ENCODE peak calls at places on chromosomes 16 and 17, in ten cellular contexts. U is BE2C, Z is cardiac fibroblast, X is kidney epithelial cell, L is AG10803, F is transverse colon, I is RWPE2, J is HFF-Myc, O is neural crest cell, V is fibroblast of pulmonary artery. E is an unnamed sample.

GRCh38 chr17:78307887-78308633 is 51.8 kb downstream of the SOCS3 start:
- DNase-seq in U (peak), Z (no peak), X (no peak), L (no peak), F (no peak), I (no peak), J (no peak), O (no peak), V (no peak), E (no peak)

GRCh38 chr16:13767215-13767614 is 152.7 kb upstream of the ERCC4 start:
- DNase-seq in U (no peak), Z (peak), X (peak), L (no peak), F (no peak), I (no peak), J (no peak), O (no peak), V (no peak), E (peak)

GRCh38 chr17:11330871-11331270 is 89.9 kb downstream of the SHISA6 start:
- DNase-seq in U (no peak), Z (peak), X (peak), L (peak), F (no peak), I (no peak), J (no peak), O (no peak), V (no peak), E (peak)

GRCh38 chr16:17273142-17273561 is 197.6 kb downstream of the XYLT1 start:
- DNase-seq in U (no peak), Z (peak), X (peak), L (peak), F (no peak), I (no peak), J (peak), O (no peak), V (peak), E (peak)

GRCh38 chr17:18191071-18191667 is 7.5 kb downstream of the ALKBH5 start:
- DNase-seq in U (no peak), Z (peak), X (no peak), L (no peak), F (no peak), I (no peak), J (no peak), O (no peak), V (peak), E (peak)

GRCh38 chr16:57723170-57723569 is 12.4 kb upstream of the KATNB1 start:
- DNase-seq in U (no peak), Z (peak), X (no peak), L (no peak), F (no peak), I (no peak), J (no peak), O (peak), V (peak), E (peak)

GRCh38 chr16:53766304-53767016 is 62.5 kb downstream of the FTO start:
- DNase-seq in U (no peak), Z (peak), X (no peak), L (no peak), F (no peak), I (no peak), J (no peak), O (no peak), V (peak), E (peak)

GRCh38 chr16:48498761-48499600 is 111.0 kb downstream of the N4BP1 start:
- DNase-seq in U (no peak), Z (peak), X (no peak), L (peak), F (peak), I (no peak), J (peak), O (no peak), V (peak), E (peak)

GRCh38 chr17:42673266-42673884 is 3.4 kb downstream of the PLEKHH3 start:
- DNase-seq in U (no peak), Z (no peak), X (no peak), L (no peak), F (no peak), I (no peak), J (no peak), O (no peak), V (no peak), E (no peak)

GRCh38 chr17:42672038-42672437 is 4.8 kb downstream of the PLEKHH3 start:
- DNase-seq in U (no peak), Z (no peak), X (no peak), L (no peak), F (no peak), I (peak), J (no peak), O (no peak), V (no peak), E (no peak)

GRCh38 chr17:42669705-42670198 is 7.0 kb downstream of the PLEKHH3 start:
- DNase-seq in U (no peak), Z (no peak), X (no peak), L (no peak), F (no peak), I (no peak), J (no peak), O (no peak), V (no peak), E (no peak)

GRCh38 chr17:42670199-42670924 is 6.4 kb downstream of the PLEKHH3 start:
- DNase-seq in U (no peak), Z (no peak), X (no peak), L (no peak), F (no peak), I (no peak), J (no peak), O (no peak), V (no peak), E (peak)

DNA sequence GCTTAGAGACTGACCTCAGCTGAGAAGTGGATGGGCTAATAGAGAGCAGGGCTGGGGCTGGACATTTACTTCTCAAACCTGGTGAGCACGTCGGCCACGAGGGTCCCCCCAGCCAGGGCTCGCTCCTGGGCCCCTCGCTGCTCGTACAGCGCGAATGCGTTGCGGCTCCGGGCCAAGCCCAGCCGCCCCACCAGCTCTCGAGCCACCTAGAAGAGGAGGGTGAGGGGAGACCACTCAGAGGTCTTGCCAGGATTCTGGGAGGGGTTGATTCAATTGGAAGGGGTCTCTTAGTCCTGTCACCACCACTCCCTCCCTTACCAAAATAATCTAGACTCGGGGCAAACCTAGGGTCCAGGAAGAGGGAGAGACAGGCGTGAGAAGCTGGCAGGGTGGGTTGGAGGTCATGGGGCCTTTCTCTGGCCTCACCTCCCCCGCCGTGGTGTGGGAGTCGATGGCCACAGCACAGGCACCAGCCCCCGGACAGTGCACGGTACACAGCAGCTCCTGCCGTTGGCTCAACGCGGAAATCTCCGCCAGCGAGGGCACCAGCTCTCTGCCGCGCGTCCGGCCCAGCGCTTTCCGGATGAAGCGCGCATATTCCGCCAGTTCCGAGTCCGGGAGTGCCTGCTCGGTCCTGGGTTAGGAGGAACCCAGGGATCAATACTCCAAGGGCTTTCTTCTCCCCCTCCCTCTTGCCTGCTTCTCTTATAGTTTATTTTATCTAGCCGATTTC is 5.7 kb downstream of the PLEKHH3 start:
- DNase-seq in U (no peak), Z (no peak), X (no peak), L (no peak), F (no peak), I (no peak), J (no peak), O (no peak), V (no peak), E (no peak)
- TF ChIP-seq CTCF in U (no peak), Z (no peak), X (no peak), L (no peak), F (no peak), I (no peak), J (no peak), O (no peak), V (no peak), E (no peak)

GRCh38 chr16:78396673-78397072 is 297.2 kb downstream of the WWOX start:
- DNase-seq in U (no peak), Z (no peak), X (no peak), L (no peak), F (no peak), I (no peak), J (no peak), O (no peak), V (no peak), E (no peak)

GRCh38 chr16:78395035-78395434 is 295.6 kb downstream of the WWOX start:
- DNase-seq in U (no peak), Z (no peak), X (no peak), L (no peak), F (no peak), I (no peak), J (no peak), O (no peak), V (no peak), E (no peak)

GRCh38 chr16:78390828-78391227 is 291.4 kb downstream of the WWOX start:
- DNase-seq in U (no peak), Z (no peak), X (no peak), L (no peak), F (no peak), I (no peak), J (no peak), O (no peak), V (no peak), E (no peak)

GRCh38 chr16:78392585-78393195 is 293.2 kb downstream of the WWOX start:
- DNase-seq in U (no peak), Z (no peak), X (no peak), L (no peak), F (no peak), I (no peak), J (no peak), O (no peak), V (no peak), E (no peak)

DNA sequence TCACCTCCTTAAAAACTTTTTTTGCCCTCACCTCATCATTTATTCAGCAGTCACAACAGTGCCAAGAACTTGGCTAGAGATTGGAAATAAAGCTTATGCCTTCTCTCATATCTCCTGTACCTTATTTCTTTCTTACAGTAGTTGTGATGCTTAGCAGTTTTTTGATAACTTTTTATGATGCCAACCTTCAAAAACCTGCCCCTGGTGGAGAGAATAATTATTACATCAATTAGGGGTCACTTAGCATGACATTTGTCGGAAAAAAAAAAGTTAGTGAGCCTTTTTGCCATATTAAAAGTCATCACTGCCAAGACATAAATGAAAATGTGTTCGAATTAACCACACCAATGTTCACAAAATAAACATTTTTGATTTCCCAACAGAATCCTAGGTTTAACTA is 296.6 kb downstream of the WWOX start:
- DNase-seq in U (no peak), Z (no peak), X (no peak), L (no peak), F (no peak), I (no peak), J (no peak), O (no peak), V (no peak), E (no peak)
- TF ChIP-seq CTCF in U (peak), Z (peak), X (peak), L (no peak), F (peak), I (peak), J (no peak), O (peak), V (peak), E (no peak)

DNA sequence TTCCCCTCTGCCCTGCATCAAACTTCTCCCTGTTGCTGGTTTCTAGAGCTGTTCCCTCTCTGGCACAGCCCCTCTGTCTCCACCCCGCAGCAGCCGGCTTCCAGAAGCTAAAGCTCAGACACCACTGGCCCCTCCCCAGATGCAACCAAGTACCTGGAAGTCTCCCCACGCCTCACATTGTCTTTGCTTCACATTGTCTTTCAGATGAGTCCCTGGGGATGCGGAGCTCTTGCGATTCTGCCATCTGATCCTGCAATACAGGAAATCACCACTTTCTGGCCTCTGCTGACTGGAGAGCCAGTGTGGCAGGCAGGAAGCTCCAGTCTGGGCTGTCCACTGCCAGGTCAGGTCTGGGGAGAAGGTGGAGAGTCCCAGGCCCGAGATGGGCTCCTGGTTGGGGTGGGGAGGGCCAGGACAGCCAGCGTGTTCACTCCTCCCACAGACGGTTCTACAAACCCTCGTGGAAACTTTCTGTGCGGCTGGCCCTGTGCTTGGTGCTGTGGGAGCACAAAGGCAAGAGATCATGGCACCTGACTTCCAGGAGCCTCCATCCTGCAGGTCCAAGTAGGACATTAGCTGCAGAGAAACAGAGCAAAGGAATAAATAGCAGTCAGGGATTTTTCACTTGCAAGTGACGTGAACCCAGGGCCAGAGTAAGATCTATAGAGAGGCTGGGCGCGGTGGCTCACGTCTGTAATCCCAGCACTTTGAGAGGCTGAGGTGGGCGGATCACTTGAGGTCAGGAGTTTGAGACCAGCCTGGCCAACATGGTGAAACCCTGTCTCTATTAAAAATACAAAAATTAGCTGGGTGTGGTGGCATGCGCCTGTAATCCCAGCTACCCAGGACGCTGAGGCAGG is 47.9 kb upstream of the MAP3K14 start:
- DNase-seq in U (peak), Z (peak), X (no peak), L (peak), F (no peak), I (peak), J (no peak), O (no peak), V (peak), E (peak)
- TF ChIP-seq CTCF in U (peak), Z (no peak), X (no peak), L (peak), F (no peak), I (no peak), J (no peak), O (no peak), V (no peak), E (peak)

GRCh38 chr17:44581868-44582267 is 24.6 kb downstream of the FZD2 start:
- DNase-seq in U (peak), Z (peak), X (no peak), L (no peak), F (no peak), I (no peak), J (no peak), O (no peak), V (no peak), E (no peak)
- TF ChIP-seq CTCF in U (peak), Z (peak), X (peak), L (peak), F (no peak), I (peak), J (peak), O (peak), V (peak), E (peak)

GRCh38 chr16:30901201-30902069 is 5.0 kb downstream of the CTF1 start:
- DNase-seq in U (no peak), Z (peak), X (no peak), L (no peak), F (no peak), I (no peak), J (no peak), O (no peak), V (no peak), E (no peak)
- TF ChIP-seq CTCF in U (no peak), Z (no peak), X (no peak), L (no peak), F (no peak), I (no peak), J (no peak), O (no peak), V (no peak), E (no peak)

GRCh38 chr16:84044108-84044488 is 1.5 kb upstream of the SLC38A8 start:
- DNase-seq in U (peak), Z (peak), X (no peak), L (peak), F (no peak), I (no peak), J (no peak), O (no peak), V (peak), E (peak)
- TF ChIP-seq CTCF in U (peak), Z (peak), X (peak), L (peak), F (peak), I (peak), J (peak), O (peak), V (peak), E (peak)

GRCh38 chr16:8934601-8935000 is 29.1 kb downstream of the USP7 start:
- DNase-seq in U (no peak), Z (no peak), X (no peak), L (no peak), F (no peak), I (no peak), J (no peak), O (no peak), V (no peak), E (no peak)

GRCh38 chr16:8931864-8932263 is 31.8 kb downstream of the USP7 start:
- DNase-seq in U (no peak), Z (peak), X (no peak), L (peak), F (peak), I (no peak), J (peak), O (peak), V (peak), E (peak)

GRCh38 chr16:8937803-8938202 is 25.9 kb downstream of the USP7 start:
- DNase-seq in U (no peak), Z (no peak), X (no peak), L (no peak), F (no peak), I (no peak), J (no peak), O (no peak), V (no peak), E (no peak)

GRCh38 chr16:8936421-8936820 is 27.3 kb downstream of the USP7 start:
- DNase-seq in U (peak), Z (peak), X (peak), L (no peak), F (peak), I (no peak), J (no peak), O (no peak), V (no peak), E (peak)

GRCh38 chr16:8935989-8936388 is 27.7 kb downstream of the USP7 start:
- DNase-seq in U (no peak), Z (no peak), X (no peak), L (no peak), F (peak), I (no peak), J (no peak), O (no peak), V (no peak), E (peak)
- TF ChIP-seq CTCF in U (peak), Z (peak), X (no peak), L (peak), F (no peak), I (no peak), J (no peak), O (no peak), V (peak), E (peak)

GRCh38 chr16:21301168-21301894 is 23.2 kb upstream of the CRYM start:
- DNase-seq in U (peak), Z (peak), X (peak), L (peak), F (peak), I (peak), J (peak), O (peak), V (peak), E (peak)
- TF ChIP-seq CTCF in U (no peak), Z (no peak), X (no peak), L (peak), F (peak), I (no peak), J (peak), O (peak), V (no peak), E (peak)

DNA sequence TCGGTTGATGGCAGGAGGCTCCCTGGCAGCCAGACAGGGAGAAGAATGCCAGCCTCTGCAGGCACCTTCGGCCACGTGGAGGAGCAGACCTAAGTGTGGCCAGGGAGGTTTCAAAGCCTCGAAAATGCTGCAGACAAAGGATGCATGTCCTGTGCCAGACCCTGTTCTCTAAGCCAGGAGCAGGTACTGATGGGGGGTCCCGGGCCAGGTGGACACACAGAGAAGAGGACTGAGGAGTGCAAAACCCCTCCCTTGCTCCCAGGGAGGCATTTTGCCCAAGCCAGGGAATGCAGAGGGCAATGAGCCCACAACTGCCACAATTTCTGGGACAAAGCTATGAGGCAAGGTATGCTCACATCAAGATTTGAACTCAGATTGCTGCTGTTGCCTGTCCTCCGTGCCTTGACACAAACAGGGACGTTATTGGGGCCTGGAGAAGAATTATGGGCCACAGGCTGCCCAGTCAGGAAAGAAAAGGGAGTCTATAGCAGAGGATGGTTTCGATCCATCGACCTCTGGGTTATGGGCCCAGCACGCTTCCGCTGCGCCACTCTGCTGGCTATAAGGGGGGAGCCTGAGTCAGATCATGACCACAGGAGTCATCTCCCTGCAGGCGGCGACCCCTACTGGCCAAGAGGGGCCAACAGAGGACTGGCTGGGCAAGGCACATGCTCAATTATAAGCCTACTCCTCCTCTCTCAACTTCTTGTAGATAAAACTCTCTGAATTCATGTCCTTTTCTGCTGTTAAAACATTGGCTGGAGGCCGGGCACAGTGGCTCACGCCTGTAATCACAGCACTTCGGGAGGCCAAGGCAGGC is 25.1 kb upstream of the FOXK2 start:
- DNase-seq in U (peak), Z (peak), X (peak), L (peak), F (peak), I (no peak), J (peak), O (peak), V (peak), E (peak)
- TF ChIP-seq CTCF in U (peak), Z (peak), X (peak), L (peak), F (peak), I (peak), J (peak), O (peak), V (peak), E (peak)